ENCODE peak calls at places on chromosomes 4 and X, in six cellular contexts. One of them, this sample, is unnamed.

GRCh38 chr4:86015412-86016350 is 344.2 kb downstream of the MAPK10 start:
- DNase-seq in CD4-positive, CD25-positive, alpha-beta regulatory T cell: no peak
- DNase-seq in activated CD4-positive, alpha-beta T cell treated with anti-CD3 and anti-CD28 coated beads, Interleukin-2, amount 10 ng/mL, durations not matched to agents 7 days and 5 days: no peak
- DNase-seq in GM13977: peak
- DNase-seq in H7: no peak
- DNase-seq in activated T-helper 1 cell treated with anti-CD3 and anti-CD28 coated beads, Interleukin-12 subunit alpha, Interleukin-12 subunit beta, Interleukin-2, Interleukin-4 antibody, amounts not matched to agents 30 ng/mL and 10 ng/mL and 1 ng/mL, durations not matched to agents 14 hours and 24 hours and 36 hours: no peak
- DNase-seq in this sample: no peak

GRCh38 chrX:29315931-29316330 is 728.7 kb downstream of the IL1RAPL1 start:
- DNase-seq in CD4-positive, CD25-positive, alpha-beta regulatory T cell: no peak
- DNase-seq in activated CD4-positive, alpha-beta T cell treated with anti-CD3 and anti-CD28 coated beads, Interleukin-2, amount 10 ng/mL, durations not matched to agents 7 days and 5 days: no peak
- DNase-seq in GM13977: no peak
- DNase-seq in H7: no peak
- DNase-seq in activated T-helper 1 cell treated with anti-CD3 and anti-CD28 coated beads, Interleukin-12 subunit alpha, Interleukin-12 subunit beta, Interleukin-2, Interleukin-4 antibody, amounts not matched to agents 30 ng/mL and 10 ng/mL and 1 ng/mL, durations not matched to agents 14 hours and 24 hours and 36 hours: no peak
- DNase-seq in this sample: no peak

GRCh38 chr4:121217385-121217784 is 53.3 kb upstream of the TNIP3 start:
- DNase-seq in CD4-positive, CD25-positive, alpha-beta regulatory T cell: no peak
- DNase-seq in activated CD4-positive, alpha-beta T cell treated with anti-CD3 and anti-CD28 coated beads, Interleukin-2, amount 10 ng/mL, durations not matched to agents 7 days and 5 days: no peak
- DNase-seq in GM13977: no peak
- DNase-seq in H7: no peak
- DNase-seq in activated T-helper 1 cell treated with anti-CD3 and anti-CD28 coated beads, Interleukin-12 subunit alpha, Interleukin-12 subunit beta, Interleukin-2, Interleukin-4 antibody, amounts not matched to agents 30 ng/mL and 10 ng/mL and 1 ng/mL, durations not matched to agents 14 hours and 24 hours and 36 hours: no peak
- DNase-seq in this sample: no peak

GRCh38 chr4:94766856-94767255 is 9.1 kb downstream of the BMPR1B start:
- DNase-seq in CD4-positive, CD25-positive, alpha-beta regulatory T cell: no peak
- DNase-seq in activated CD4-positive, alpha-beta T cell treated with anti-CD3 and anti-CD28 coated beads, Interleukin-2, amount 10 ng/mL, durations not matched to agents 7 days and 5 days: no peak
- DNase-seq in GM13977: no peak
- DNase-seq in H7: no peak
- DNase-seq in activated T-helper 1 cell treated with anti-CD3 and anti-CD28 coated beads, Interleukin-12 subunit alpha, Interleukin-12 subunit beta, Interleukin-2, Interleukin-4 antibody, amounts not matched to agents 30 ng/mL and 10 ng/mL and 1 ng/mL, durations not matched to agents 14 hours and 24 hours and 36 hours: no peak
- DNase-seq in this sample: no peak

GRCh38 chr4:186939766-186940165 is 216.1 kb upstream of the FAT1 start:
- DNase-seq in CD4-positive, CD25-positive, alpha-beta regulatory T cell: no peak
- DNase-seq in activated CD4-positive, alpha-beta T cell treated with anti-CD3 and anti-CD28 coated beads, Interleukin-2, amount 10 ng/mL, durations not matched to agents 7 days and 5 days: no peak
- DNase-seq in GM13977: no peak
- DNase-seq in H7: no peak
- DNase-seq in activated T-helper 1 cell treated with anti-CD3 and anti-CD28 coated beads, Interleukin-12 subunit alpha, Interleukin-12 subunit beta, Interleukin-2, Interleukin-4 antibody, amounts not matched to agents 30 ng/mL and 10 ng/mL and 1 ng/mL, durations not matched to agents 14 hours and 24 hours and 36 hours: no peak
- DNase-seq in this sample: no peak

GRCh38 chr4:176539091-176539784 is 219.5 kb downstream of the SPCS3 start:
- DNase-seq in CD4-positive, CD25-positive, alpha-beta regulatory T cell: no peak
- DNase-seq in activated CD4-positive, alpha-beta T cell treated with anti-CD3 and anti-CD28 coated beads, Interleukin-2, amount 10 ng/mL, durations not matched to agents 7 days and 5 days: no peak
- DNase-seq in GM13977: no peak
- DNase-seq in H7: no peak
- DNase-seq in activated T-helper 1 cell treated with anti-CD3 and anti-CD28 coated beads, Interleukin-12 subunit alpha, Interleukin-12 subunit beta, Interleukin-2, Interleukin-4 antibody, amounts not matched to agents 30 ng/mL and 10 ng/mL and 1 ng/mL, durations not matched to agents 14 hours and 24 hours and 36 hours: no peak
- DNase-seq in this sample: no peak

GRCh38 chr4:8434251-8435073 is 6.1 kb downstream of the ACOX3 start:
- DNase-seq in CD4-positive, CD25-positive, alpha-beta regulatory T cell: no peak
- DNase-seq in activated CD4-positive, alpha-beta T cell treated with anti-CD3 and anti-CD28 coated beads, Interleukin-2, amount 10 ng/mL, durations not matched to agents 7 days and 5 days: no peak
- DNase-seq in GM13977: no peak
- DNase-seq in H7: no peak
- DNase-seq in activated T-helper 1 cell treated with anti-CD3 and anti-CD28 coated beads, Interleukin-12 subunit alpha, Interleukin-12 subunit beta, Interleukin-2, Interleukin-4 antibody, amounts not matched to agents 30 ng/mL and 10 ng/mL and 1 ng/mL, durations not matched to agents 14 hours and 24 hours and 36 hours: no peak
- DNase-seq in this sample: no peak

GRCh38 chrX:40009890-40010289 is 87.9 kb downstream of the BCOR start:
- DNase-seq in CD4-positive, CD25-positive, alpha-beta regulatory T cell: no peak
- DNase-seq in activated CD4-positive, alpha-beta T cell treated with anti-CD3 and anti-CD28 coated beads, Interleukin-2, amount 10 ng/mL, durations not matched to agents 7 days and 5 days: no peak
- DNase-seq in GM13977: no peak
- DNase-seq in H7: peak
- DNase-seq in activated T-helper 1 cell treated with anti-CD3 and anti-CD28 coated beads, Interleukin-12 subunit alpha, Interleukin-12 subunit beta, Interleukin-2, Interleukin-4 antibody, amounts not matched to agents 30 ng/mL and 10 ng/mL and 1 ng/mL, durations not matched to agents 14 hours and 24 hours and 36 hours: no peak
- DNase-seq in this sample: no peak

GRCh38 chrX:40266490-40267333 is 169.0 kb upstream of the BCOR start:
- DNase-seq in CD4-positive, CD25-positive, alpha-beta regulatory T cell: peak
- DNase-seq in activated CD4-positive, alpha-beta T cell treated with anti-CD3 and anti-CD28 coated beads, Interleukin-2, amount 10 ng/mL, durations not matched to agents 7 days and 5 days: peak
- DNase-seq in GM13977: peak
- DNase-seq in H7: peak
- DNase-seq in activated T-helper 1 cell treated with anti-CD3 and anti-CD28 coated beads, Interleukin-12 subunit alpha, Interleukin-12 subunit beta, Interleukin-2, Interleukin-4 antibody, amounts not matched to agents 30 ng/mL and 10 ng/mL and 1 ng/mL, durations not matched to agents 14 hours and 24 hours and 36 hours: peak
- DNase-seq in this sample: peak

GRCh38 chr4:91057871-91058270 is 930.7 kb downstream of the CCSER1 start:
- DNase-seq in CD4-positive, CD25-positive, alpha-beta regulatory T cell: no peak
- DNase-seq in activated CD4-positive, alpha-beta T cell treated with anti-CD3 and anti-CD28 coated beads, Interleukin-2, amount 10 ng/mL, durations not matched to agents 7 days and 5 days: no peak
- DNase-seq in GM13977: no peak
- DNase-seq in H7: no peak
- DNase-seq in activated T-helper 1 cell treated with anti-CD3 and anti-CD28 coated beads, Interleukin-12 subunit alpha, Interleukin-12 subunit beta, Interleukin-2, Interleukin-4 antibody, amounts not matched to agents 30 ng/mL and 10 ng/mL and 1 ng/mL, durations not matched to agents 14 hours and 24 hours and 36 hours: no peak
- DNase-seq in this sample: no peak

GRCh38 chr4:36064147-36064546 is 180.2 kb downstream of the ARAP2 start:
- DNase-seq in CD4-positive, CD25-positive, alpha-beta regulatory T cell: no peak
- DNase-seq in activated CD4-positive, alpha-beta T cell treated with anti-CD3 and anti-CD28 coated beads, Interleukin-2, amount 10 ng/mL, durations not matched to agents 7 days and 5 days: no peak
- DNase-seq in GM13977: no peak
- DNase-seq in H7: no peak
- DNase-seq in activated T-helper 1 cell treated with anti-CD3 and anti-CD28 coated beads, Interleukin-12 subunit alpha, Interleukin-12 subunit beta, Interleukin-2, Interleukin-4 antibody, amounts not matched to agents 30 ng/mL and 10 ng/mL and 1 ng/mL, durations not matched to agents 14 hours and 24 hours and 36 hours: no peak
- DNase-seq in this sample: no peak

GRCh38 chrX:115029869-115030564 is 12.6 kb upstream of the IL13RA2 start:
- DNase-seq in CD4-positive, CD25-positive, alpha-beta regulatory T cell: no peak
- DNase-seq in activated CD4-positive, alpha-beta T cell treated with anti-CD3 and anti-CD28 coated beads, Interleukin-2, amount 10 ng/mL, durations not matched to agents 7 days and 5 days: no peak
- DNase-seq in GM13977: no peak
- DNase-seq in H7: no peak
- DNase-seq in activated T-helper 1 cell treated with anti-CD3 and anti-CD28 coated beads, Interleukin-12 subunit alpha, Interleukin-12 subunit beta, Interleukin-2, Interleukin-4 antibody, amounts not matched to agents 30 ng/mL and 10 ng/mL and 1 ng/mL, durations not matched to agents 14 hours and 24 hours and 36 hours: no peak
- DNase-seq in this sample: no peak

GRCh38 chrX:63754141-63754859 is 30.7 kb downstream of the ARHGEF9 start:
- DNase-seq in CD4-positive, CD25-positive, alpha-beta regulatory T cell: peak
- DNase-seq in activated CD4-positive, alpha-beta T cell treated with anti-CD3 and anti-CD28 coated beads, Interleukin-2, amount 10 ng/mL, durations not matched to agents 7 days and 5 days: peak
- DNase-seq in GM13977: no peak
- DNase-seq in H7: no peak
- DNase-seq in activated T-helper 1 cell treated with anti-CD3 and anti-CD28 coated beads, Interleukin-12 subunit alpha, Interleukin-12 subunit beta, Interleukin-2, Interleukin-4 antibody, amounts not matched to agents 30 ng/mL and 10 ng/mL and 1 ng/mL, durations not matched to agents 14 hours and 24 hours and 36 hours: no peak
- DNase-seq in this sample: no peak

GRCh38 chr4:83440148-83440814 is 15.3 kb downstream of the HELQ start:
- DNase-seq in CD4-positive, CD25-positive, alpha-beta regulatory T cell: no peak
- DNase-seq in activated CD4-positive, alpha-beta T cell treated with anti-CD3 and anti-CD28 coated beads, Interleukin-2, amount 10 ng/mL, durations not matched to agents 7 days and 5 days: no peak
- DNase-seq in GM13977: no peak
- DNase-seq in H7: no peak
- DNase-seq in activated T-helper 1 cell treated with anti-CD3 and anti-CD28 coated beads, Interleukin-12 subunit alpha, Interleukin-12 subunit beta, Interleukin-2, Interleukin-4 antibody, amounts not matched to agents 30 ng/mL and 10 ng/mL and 1 ng/mL, durations not matched to agents 14 hours and 24 hours and 36 hours: no peak
- DNase-seq in this sample: no peak

GRCh38 chrX:105038672-105039328 is 181.7 kb downstream of the TEX13A start:
- DNase-seq in CD4-positive, CD25-positive, alpha-beta regulatory T cell: no peak
- DNase-seq in activated CD4-positive, alpha-beta T cell treated with anti-CD3 and anti-CD28 coated beads, Interleukin-2, amount 10 ng/mL, durations not matched to agents 7 days and 5 days: no peak
- DNase-seq in GM13977: no peak
- DNase-seq in H7: no peak
- DNase-seq in activated T-helper 1 cell treated with anti-CD3 and anti-CD28 coated beads, Interleukin-12 subunit alpha, Interleukin-12 subunit beta, Interleukin-2, Interleukin-4 antibody, amounts not matched to agents 30 ng/mL and 10 ng/mL and 1 ng/mL, durations not matched to agents 14 hours and 24 hours and 36 hours: no peak
- DNase-seq in this sample: no peak

This sample was measured in activated T-helper 2 cell treated with anti-CD3 and anti-CD28 coated beads, Interferon-gamma antibody, Interleukin-2, Interleukin-4, amounts not matched to agents 10 μg/mL and 5 μg/mL and 100 μg/mL, durations not matched to agents 14 hours and 24 hours and 36 hours.